ENCODE peak calls at places on chromosomes 12 and 14, in five cellular contexts. C, F, S, N and Y are unnamed samples.

GRCh38 chr12:16348435-16349131 is 1.1 kb downstream of the MGST1 start:
- DNase-seq in C (peak; percentile 8), F (no peak), S (peak; percentile 16), N (peak; percentile 49), Y (no peak)

GRCh38 chr12:79547735-79548347 is 142.9 kb downstream of the PAWR start:
- DNase-seq in C (no peak), F (peak; percentile 53), S (peak; percentile 77), N (peak; percentile 83), Y (peak; percentile 69)

GRCh38 chr14:41875113-41875512 is 268.4 kb downstream of the LRFN5 start:
- DNase-seq in C (no peak), F (no peak), S (no peak), N (no peak), Y (no peak)

GRCh38 chr14:61064210-61064609 is 83.2 kb downstream of the SLC38A6 start:
- DNase-seq in C (no peak), F (no peak), S (no peak), N (no peak), Y (no peak)

GRCh38 chr12:65152012-65152411 is 17.4 kb upstream of the LEMD3 start:
- DNase-seq in C (no peak), F (no peak), S (no peak), N (no peak), Y (no peak)

GRCh38 chr12:4355843-4356327 is 23.6 kb downstream of the FGF23 start:
- DNase-seq in C (no peak), F (no peak), S (peak; percentile 3), N (peak; percentile 21), Y (peak; percentile 18)

GRCh38 chr14:70013269-70013873 is 134.2 kb downstream of the SMOC1 start:
- DNase-seq in C (no peak), F (no peak), S (no peak), N (no peak), Y (peak; percentile 69)

GRCh38 chr12:82910246-82910893 is 223.7 kb downstream of the TMTC2 start:
- DNase-seq in C (no peak), F (no peak), S (no peak), N (no peak), Y (no peak)

GRCh38 chr14:54782803-54783659 is 119.6 kb downstream of the GCH1 start:
- DNase-seq in C (peak; percentile 54), F (no peak), S (no peak), N (no peak), Y (peak; percentile 40)

GRCh38 chr14:64707661-64708060 is 3.4 kb downstream of the PLEKHG3 start:
- DNase-seq in C (no peak), F (peak; percentile 70), S (peak; percentile 77), N (peak; percentile 60), Y (no peak)

GRCh38 chr12:90111646-90112565 is 403.3 kb upstream of the ATP2B1 start:
- DNase-seq in C (no peak), F (no peak), S (no peak), N (no peak), Y (no peak)

GRCh38 chr14:37985826-37986470 is 221.8 kb upstream of the SSTR1 start:
- DNase-seq in C (no peak), F (peak; percentile 34), S (peak; percentile 62), N (peak; percentile 74), Y (no peak)

GRCh38 chr14:24712374-24712773 is 78.4 kb upstream of the GZMB start:
- DNase-seq in C (no peak), F (no peak), S (no peak), N (no peak), Y (no peak)

GRCh38 chr12:43797561-43798217 is 8.4 kb downstream of the TWF1 start:
- DNase-seq in C (no peak), F (no peak), S (no peak), N (no peak), Y (no peak)

GRCh38 chr14:104207142-104207845 is 68.9 kb downstream of the KIF26A start:
- DNase-seq in C (no peak), F (no peak), S (no peak), N (no peak), Y (no peak)

GRCh38 chr12:5177731-5178130 is 134.1 kb downstream of the KCNA5 start:
- DNase-seq in C (no peak), F (no peak), S (no peak), N (no peak), Y (no peak)

GRCh38 chr14:105325716-105326567 is 11.4 kb downstream of the PACS2 start:
- DNase-seq in C (peak; percentile 6), F (no peak), S (no peak), N (no peak), Y (no peak)

GRCh38 chr12:118983147-118983824 is 1.9 kb downstream of the SRRM4 start:
- DNase-seq in C (no peak), F (no peak), S (no peak), N (no peak), Y (no peak)

GRCh38 chr12:101670007-101670671 is 27.3 kb upstream of the CHPT1 start:
- DNase-seq in C (no peak), F (peak; percentile 5), S (peak; percentile 60), N (peak; percentile 67), Y (peak; percentile 75)

GRCh38 chr12:81078469-81079196 is 754 bp downstream of the ACSS3 start:
- DNase-seq in C (no peak), F (peak; percentile 23), S (peak; percentile 34), N (peak; percentile 67), Y (peak; percentile 68)

GRCh38 chr12:115998119-115998633 is 279.3 kb downstream of the MED13L start:
- DNase-seq in C (peak; percentile 19), F (peak; percentile 54), S (peak; percentile 67), N (peak; percentile 76), Y (no peak)

GRCh38 chr12:50185975-50186663 is 18.9 kb upstream of the CERS5 start:
- DNase-seq in C (no peak), F (no peak), S (peak; percentile 83), N (no peak), Y (no peak)

GRCh38 chr12:131233737-131234474 is 280.2 kb downstream of the ADGRD1 start:
- DNase-seq in C (no peak), F (no peak), S (no peak), N (no peak), Y (no peak)

GRCh38 chr14:43647302-43647701 is 859.8 kb downstream of the FSCB start:
- DNase-seq in C (no peak), F (no peak), S (no peak), N (no peak), Y (no peak)

GRCh38 chr14:54922598-54922997 is 20.0 kb upstream of the GCH1 start:
- DNase-seq in C (no peak), F (no peak), S (no peak), N (peak; percentile 30), Y (peak; percentile 69)

GRCh38 chr14:74879427-74880180 is 2.1 kb upstream of the DLST start:
- DNase-seq in C (no peak), F (no peak), S (no peak), N (no peak), Y (no peak)

GRCh38 chr14:101373690-101374295 is 187.5 kb upstream of the DIO3 start:
- DNase-seq in C (no peak), F (no peak), S (no peak), N (no peak), Y (no peak)

GRCh38 chr12:6092784-6093722 is 31.4 kb downstream of the VWF start:
- DNase-seq in C (no peak), F (peak; percentile 57), S (peak; percentile 83), N (peak; percentile 90), Y (peak; percentile 74)

GRCh38 chr14:48008646-48009045 is 333.2 kb upstream of the MDGA2 start:
- DNase-seq in C (no peak), F (no peak), S (no peak), N (no peak), Y (no peak)

GRCh38 chr12:8018666-8019581 is 13.6 kb upstream of the FOXJ2 start:
- DNase-seq in C (peak; percentile 22), F (no peak), S (no peak), N (no peak), Y (no peak)

DNA sequence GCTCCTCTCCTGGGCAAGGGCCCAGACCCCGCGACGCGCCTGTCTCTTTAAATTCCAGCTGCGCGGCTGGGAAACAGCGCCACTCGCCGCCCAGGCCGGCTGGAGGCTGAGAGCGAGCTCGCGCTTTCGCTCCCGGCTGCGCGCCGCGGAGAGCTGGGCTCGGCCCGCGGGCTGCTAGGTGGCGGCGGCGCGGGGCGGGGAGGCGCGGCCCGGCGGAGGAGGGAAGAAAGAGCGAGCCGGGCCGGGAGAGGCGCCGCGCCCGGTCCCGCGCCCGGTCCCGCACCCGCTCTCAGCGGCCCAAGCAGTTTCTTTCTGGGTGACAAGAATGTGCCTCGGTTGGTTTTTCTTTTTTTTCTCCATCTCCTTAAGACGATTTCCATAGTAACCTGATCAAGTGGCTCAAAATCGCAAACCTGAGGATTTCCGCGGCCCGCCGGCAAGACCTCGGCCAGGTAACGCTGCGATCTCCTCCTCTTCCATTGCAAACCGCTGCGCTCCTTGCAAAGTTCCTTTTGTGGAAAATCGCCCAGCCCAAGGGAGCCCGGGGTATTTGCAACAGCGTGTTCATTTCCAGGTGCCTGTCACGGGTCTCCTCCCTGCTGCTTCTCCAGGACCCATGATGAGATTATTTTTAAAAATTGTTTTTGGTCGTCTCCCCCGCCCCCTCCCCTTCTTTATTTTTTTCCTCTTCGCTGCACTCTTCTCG is 259.5 kb upstream of the E2F7 start:
- DNase-seq in C (peak; percentile 60), F (no peak), S (peak; percentile 61), N (peak; percentile 71), Y (peak; percentile 28)
- TF ChIP-seq CTCF in C (peak; percentile 52), F (peak; percentile 49), S (peak; percentile 51), N (peak; percentile 47), Y (no peak)

GRCh38 chr12:11545438-11546330 is 103.8 kb upstream of the ETV6 start:
- DNase-seq in C (peak; percentile 77), F (no peak), S (no peak), N (no peak), Y (no peak)
- TF ChIP-seq CTCF in C (peak; percentile 27), F (no peak), S (no peak), N (no peak), Y (no peak)

GRCh38 chr14:67618617-67619063 is 1.1 kb upstream of the ARG2 start:
- DNase-seq in C (peak; percentile 37), F (peak; percentile 74), S (peak; percentile 86), N (peak; percentile 86), Y (peak; percentile 7)
- TF ChIP-seq CTCF in C (peak; percentile 65), F (peak; percentile 62), S (peak; percentile 83), N (peak; percentile 70), Y (peak; percentile 83)

GRCh38 chr12:20601668-20602280 is 93.4 kb upstream of the SLCO1C1 start:
- DNase-seq in C (no peak), F (peak; percentile 53), S (peak; percentile 65), N (peak; percentile 80), Y (no peak)
- TF ChIP-seq CTCF in C (peak; percentile 26), F (peak; percentile 27), S (peak; percentile 66), N (no peak), Y (no peak)

DNA sequence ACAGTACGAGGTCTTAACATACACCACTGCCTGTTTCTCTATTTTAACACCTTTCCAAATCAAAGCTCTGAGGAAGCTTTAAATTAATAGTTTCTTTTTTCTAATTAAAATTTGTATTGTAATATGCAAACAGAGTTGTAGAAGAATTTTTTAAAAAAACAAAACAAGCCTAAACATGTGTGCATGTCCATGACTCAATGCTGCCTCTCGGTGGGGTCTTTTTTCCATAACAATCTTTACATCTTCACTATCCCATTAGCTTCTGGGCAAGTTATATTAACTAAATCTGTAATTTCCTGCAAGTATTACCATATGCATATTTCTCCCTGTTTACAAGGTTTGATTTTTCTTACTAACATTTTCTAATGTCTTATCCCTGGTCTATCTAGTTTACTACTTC is 143.9 kb upstream of the NAV3 start:
- DNase-seq in C (no peak), F (peak; percentile 24), S (peak; percentile 21), N (peak; percentile 63), Y (no peak)
- TF ChIP-seq CTCF in C (no peak), F (peak; percentile 43), S (peak; percentile 29), N (peak; percentile 15), Y (no peak)